ENCODE peak calls at places on chromosomes 11 and 22, in four cellular contexts. G is stimulated activated CD4-positive, alpha-beta T cell treated with anti-CD3 and anti-CD28 coated beads, Interleukin-4, amount 100 ng/mL, for 48 hours; B is CD8-positive, alpha-beta T cell; O is fibroblast of the conjunctiva. F is an unnamed sample.

GRCh38 chr11:30533445-30533947 is 52.7 kb downstream of the MPPED2 start:
- DNase-seq in G (no peak), B (no peak), O (no peak), F (no peak)

GRCh38 chr22:22210375-22210774 is 34.2 kb upstream of the VPREB1 start:
- DNase-seq in G (peak), B (peak), O (no peak), F (peak)

GRCh38 chr11:63888170-63889086 is 28.5 kb downstream of the RCOR2 start:
- DNase-seq in G (peak), B (peak), O (no peak), F (peak)

GRCh38 chr22:31278643-31279326 is 13.5 kb downstream of the PIK3IP1 start:
- DNase-seq in G (no peak), B (peak), O (no peak), F (no peak)

GRCh38 chr11:2778630-2779498 is 79.1 kb upstream of the KCNQ1OT1 start:
- DNase-seq in G (no peak), B (peak), O (peak), F (peak)

GRCh38 chr11:61098778-61099177 is 3.5 kb upstream of the CD5 start:
- DNase-seq in G (no peak), B (no peak), O (no peak), F (no peak)

GRCh38 chr22:22565991-22566390 is 6.9 kb upstream of the PRAME start:
- DNase-seq in G (no peak), B (no peak), O (no peak), F (peak)

GRCh38 chr22:35582861-35583670 is 34.1 kb downstream of the MB start:
- DNase-seq in G (peak), B (peak), O (peak), F (peak)

GRCh38 chr11:134759314-134759713 is 347.3 kb upstream of the B3GAT1 start:
- DNase-seq in G (no peak), B (no peak), O (no peak), F (no peak)

F was measured in dermis blood vessel endothelial cell.